ENCODE peak calls at places on chromosomes 5 and 9, in eight cellular contexts. N, O, D, H, U, B, J and R are unnamed samples.

GRCh38 chr9:122392714-122393113 is 21.9 kb downstream of the PTGS1 start:
- DNase-seq in B (no peak), N (no peak), J (no peak), O (no peak), U (no peak), D (no peak), H (no peak), R (no peak)

GRCh38 chr5:122478741-122479459 is 166.9 kb downstream of the SNCAIP start:
- DNase-seq in B (peak), H (no peak), N (no peak), D (no peak), U (no peak), O (peak), J (no peak), R (peak)

GRCh38 chr9:3526903-3527652 is 1.3 kb upstream of the RFX3 start:
- DNase-seq in D (no peak), J (peak), B (peak), H (peak), U (peak), O (no peak), N (peak), R (peak)

GRCh38 chr5:168193518-168194240 is 97.8 kb upstream of the WWC1 start:
- DNase-seq in J (no peak), O (no peak), D (no peak), U (no peak), B (no peak), H (no peak), N (no peak), R (no peak)

GRCh38 chr5:77957-78804 is 13.8 kb upstream of the PLEKHG4B start:
- DNase-seq in B (peak), H (no peak), N (no peak), D (no peak), U (peak), J (peak), O (no peak), R (peak)

GRCh38 chr9:126423022-126423708 is 96.5 kb downstream of the MVB12B start:
- DNase-seq in N (no peak), O (no peak), H (no peak), U (peak), B (no peak), J (no peak), D (no peak), R (no peak)

GRCh38 chr5:173187054-173187743 is 42.9 kb downstream of the BNIP1 start:
- DNase-seq in J (peak), H (peak), N (no peak), B (no peak), O (no peak), D (peak), U (no peak), R (no peak)

GRCh38 chr5:93054424-93055165 is 526.4 kb downstream of the NR2F1-AS1 start:
- DNase-seq in O (no peak), N (no peak), U (no peak), B (no peak), H (no peak), D (no peak), J (no peak), R (peak)

GRCh38 chr5:176810687-176811501 is 535 bp downstream of the UNC5A start:
- DNase-seq in D (no peak), U (peak), N (no peak), H (no peak), O (peak), J (no peak), B (no peak), R (no peak)

GRCh38 chr5:141402553-141403328 is at the start of gene PCDHGA9:
- DNase-seq in O (peak), U (peak), D (no peak), J (peak), B (no peak), H (no peak), N (no peak), R (peak)

GRCh38 chr9:124349675-124350484 is 65.4 kb downstream of the PSMB7 start:
- DNase-seq in U (no peak), B (no peak), D (no peak), N (no peak), J (no peak), O (no peak), H (no peak), R (no peak)

GRCh38 chr5:157289164-157289819 is 23.4 kb downstream of the CYFIP2 start:
- DNase-seq in J (no peak), H (no peak), N (no peak), O (no peak), U (no peak), B (no peak), D (no peak), R (no peak)

GRCh38 chr5:140595538-140595937 is 30.9 kb downstream of the SLC35A4 start:
- DNase-seq in O (peak), U (no peak), B (peak), H (no peak), D (no peak), N (peak), J (no peak), R (no peak)

GRCh38 chr9:4435197-4435596 is 55.1 kb upstream of the SLC1A1 start:
- DNase-seq in D (no peak), H (no peak), N (no peak), O (peak), U (no peak), B (no peak), J (no peak), R (peak)

GRCh38 chr5:96187309-96188027 is 225.8 kb upstream of the ELL2 start:
- DNase-seq in J (no peak), N (no peak), O (peak), H (no peak), D (no peak), B (peak), U (no peak), R (no peak)

GRCh38 chr5:169125571-169125970 is 175.4 kb downstream of the SLIT3 start:
- DNase-seq in D (no peak), H (no peak), N (no peak), J (peak), U (no peak), O (no peak), B (no peak), R (no peak)

GRCh38 chr5:160272041-160272663 is 40.2 kb downstream of the CCNJL start:
- DNase-seq in D (no peak), H (no peak), B (no peak), J (no peak), O (no peak), U (no peak), N (no peak), R (no peak)

GRCh38 chr5:160272889-160273288 is 39.5 kb downstream of the CCNJL start:
- DNase-seq in O (no peak), J (no peak), N (no peak), D (no peak), H (no peak), U (no peak), B (no peak), R (no peak)

GRCh38 chr5:160271396-160271795 is 41.0 kb downstream of the CCNJL start:
- DNase-seq in O (no peak), D (no peak), B (no peak), N (peak), U (peak), J (peak), H (peak), R (no peak)

GRCh38 chr5:160270704-160271103 is 41.4 kb downstream of the FABP6 start:
- DNase-seq in J (no peak), D (no peak), H (no peak), B (no peak), U (no peak), O (peak), N (no peak), R (no peak)

DNA sequence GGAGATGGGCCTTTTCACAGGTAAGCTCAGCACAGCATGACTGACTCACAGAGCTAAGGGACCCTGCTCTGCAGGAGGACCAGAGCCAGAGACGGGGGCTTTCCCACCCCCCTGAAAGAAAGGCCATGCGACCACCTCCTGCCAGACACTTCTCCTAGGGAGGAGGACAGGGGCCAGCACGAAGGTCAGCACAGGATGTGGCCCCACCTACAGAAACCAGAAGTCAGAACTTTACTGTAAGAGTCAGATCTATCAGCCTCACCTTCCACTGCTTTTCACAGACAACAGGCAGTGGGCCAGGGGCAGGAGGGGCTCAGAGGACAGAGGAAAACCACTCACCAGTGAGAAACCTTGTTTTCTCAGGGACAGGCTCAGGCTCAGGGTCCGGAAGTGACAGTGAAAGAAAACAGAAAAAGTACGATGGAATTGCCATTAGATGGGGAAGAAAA is 37.9 kb downstream of the CCNJL start:
- DNase-seq in H (no peak), N (peak), D (no peak), J (no peak), B (no peak), U (no peak), O (no peak), R (no peak)
- H3K9ac ChIP-seq in H (no peak), N (no peak), D (no peak), J (no peak), B (no peak), U (no peak), O (no peak), R (no peak)

GRCh38 chr9:36911037-36911436 is 123.0 kb downstream of the PAX5 start:
- DNase-seq in N (no peak), B (no peak), O (no peak), D (no peak), U (no peak), H (no peak), J (peak), R (no peak)

GRCh38 chr9:36913393-36914211 is 120.5 kb downstream of the PAX5 start:
- DNase-seq in N (no peak), H (no peak), U (no peak), B (no peak), D (no peak), J (peak), O (no peak), R (no peak)

GRCh38 chr9:36914212-36914577 is 119.9 kb downstream of the PAX5 start:
- DNase-seq in U (no peak), H (no peak), O (no peak), B (peak), N (no peak), D (no peak), J (no peak), R (no peak)

GRCh38 chr9:36911601-36912412 is 122.3 kb downstream of the PAX5 start:
- DNase-seq in J (peak), N (no peak), H (no peak), B (no peak), O (no peak), U (no peak), D (no peak), R (no peak)

GRCh38 chr9:36912620-36913019 is 121.4 kb downstream of the PAX5 start:
- DNase-seq in J (no peak), O (no peak), D (no peak), U (no peak), B (no peak), H (no peak), N (no peak), R (no peak)
- H3K9ac ChIP-seq in J (no peak), O (no peak), D (no peak), U (no peak), B (no peak), H (no peak), N (no peak), R (no peak)

GRCh38 chr9:81690251-81690851 is 1.0 kb upstream of the TLE1 start:
- DNase-seq in H (peak), J (peak), U (no peak), B (peak), N (no peak), O (peak), D (no peak), R (peak)
- H3K9ac ChIP-seq in H (peak), J (peak), U (peak), B (peak), N (peak), O (peak), D (peak), R (peak)

DNA sequence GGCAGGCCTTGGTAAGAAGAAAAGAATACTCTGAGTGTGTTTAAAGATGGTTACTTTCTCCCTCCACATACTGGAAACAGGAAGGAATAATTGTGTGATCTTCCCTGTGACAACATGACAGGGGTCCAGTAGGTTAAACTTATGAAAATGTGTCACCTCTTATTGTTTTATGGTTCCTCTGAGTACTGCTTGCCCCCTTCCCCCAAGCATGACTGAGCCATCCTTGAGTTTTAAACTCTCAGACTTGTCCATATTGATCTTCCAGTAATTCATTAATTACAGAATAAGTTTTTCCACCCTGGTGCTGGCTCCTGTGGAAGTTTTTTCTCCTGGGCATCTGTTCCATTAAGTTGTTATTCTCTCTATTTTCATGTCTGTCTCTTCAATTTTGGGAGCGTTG is 95.8 kb downstream of the CNTLN start:
- DNase-seq in N (no peak), O (no peak), U (no peak), J (no peak), B (no peak), D (no peak), H (no peak), R (no peak)
- H3K9ac ChIP-seq in N (no peak), O (no peak), U (no peak), J (no peak), B (no peak), D (no peak), H (no peak), R (no peak)

GRCh38 chr5:72114629-72115028 is 7.4 kb downstream of the MAP1B start:
- DNase-seq in B (no peak), H (no peak), U (no peak), O (no peak), N (peak), J (no peak), D (no peak), R (no peak)
- H3K9ac ChIP-seq in B (no peak), H (no peak), U (no peak), O (no peak), N (no peak), J (no peak), D (no peak), R (no peak)

GRCh38 chr9:119027901-119028699 is 341.1 kb downstream of the BRINP1 start:
- DNase-seq in D (no peak), H (no peak), U (no peak), O (no peak), N (no peak), B (no peak), J (no peak), R (no peak)
- H3K9ac ChIP-seq in D (no peak), H (no peak), U (no peak), O (no peak), N (no peak), B (no peak), J (no peak), R (no peak)